ENCODE peak calls at places on chromosomes 11 and 22, in six cellular contexts. W, L, T, O, X and I are unnamed samples. For H3K4me1, the result is how much of the 10 kb centered on the place peaks cover.

GRCh38 chr22:48778308-48779195 is 1049.1 kb downstream of the BRD1 start:
- DNase-seq in L (no peak), X (no peak), O (no peak), T (no peak), W (no peak), I (no peak)

GRCh38 chr11:124108158-124108557 is 7.1 kb upstream of the VWA5A start:
- DNase-seq in T (no peak), L (no peak), O (no peak), X (peak), W (no peak), I (no peak)

GRCh38 chr11:104926771-104927470 is 28.7 kb upstream of the CASP12 start:
- DNase-seq in W (no peak), L (no peak), T (no peak), X (no peak), O (no peak), I (no peak)

GRCh38 chr22:29071261-29072045 is 1.4 kb upstream of the KREMEN1 start:
- DNase-seq in W (no peak), T (peak), X (peak), O (peak), L (peak), I (peak)

GRCh38 chr11:35267504-35267903 is 128.5 kb downstream of the CD44 start:
- DNase-seq in X (no peak), T (no peak), L (no peak), W (no peak), O (no peak), I (no peak)

GRCh38 chr11:119907934-119908760 is 179.1 kb upstream of the NECTIN1 start:
- DNase-seq in O (peak), X (peak), L (no peak), T (no peak), W (peak), I (no peak)

GRCh38 chr22:48749555-48750227 is 1078.0 kb downstream of the BRD1 start:
- DNase-seq in X (no peak), L (no peak), O (no peak), T (peak), W (no peak), I (no peak)

GRCh38 chr11:8097926-8098325 is 16.9 kb downstream of the TUB start:
- DNase-seq in W (no peak), T (peak), L (no peak), X (no peak), O (peak), I (no peak)

GRCh38 chr11:19592842-19593241 is 119.8 kb upstream of the NAV2 start:
- DNase-seq in L (no peak), X (no peak), O (no peak), W (no peak), T (no peak), I (no peak)

GRCh38 chr11:34936945-34937344 is 20.5 kb downstream of the PDHX start:
- DNase-seq in W (no peak), L (no peak), O (no peak), T (no peak), X (no peak), I (no peak)

GRCh38 chr11:32987851-32988250 is 27.8 kb upstream of the DEPDC7 start:
- DNase-seq in X (peak), W (no peak), T (peak), O (no peak), L (no peak), I (no peak)

GRCh38 chr11:36033082-36033751 is 89.4 kb downstream of the LDLRAD3 start:
- DNase-seq in W (no peak), O (no peak), X (no peak), L (peak), T (no peak), I (no peak)

GRCh38 chr11:107018902-107019493 is 722 bp upstream of the GUCY1A2 start:
- DNase-seq in T (peak), X (peak), L (no peak), W (peak), O (peak), I (peak)

GRCh38 chr11:3220521-3221407 is 2.2 kb upstream of the MRGPRG start:
- DNase-seq in L (no peak), W (peak), X (peak), O (no peak), T (peak), I (no peak)

GRCh38 chr22:49269928-49270327 is 557.7 kb downstream of the BRD1 start:
- DNase-seq in W (no peak), L (no peak), T (peak), O (peak), X (no peak), I (no peak)

GRCh38 chr11:111736191-111736590 is 30.0 kb downstream of the PPP2R1B start:
- DNase-seq in W (no peak), X (no peak), L (no peak), T (no peak), O (peak), I (no peak)
- H3K4me1 ChIP-seq in W (half or more), X (under half), L (under half), T (half or more), O (under half), I (under half)

DNA sequence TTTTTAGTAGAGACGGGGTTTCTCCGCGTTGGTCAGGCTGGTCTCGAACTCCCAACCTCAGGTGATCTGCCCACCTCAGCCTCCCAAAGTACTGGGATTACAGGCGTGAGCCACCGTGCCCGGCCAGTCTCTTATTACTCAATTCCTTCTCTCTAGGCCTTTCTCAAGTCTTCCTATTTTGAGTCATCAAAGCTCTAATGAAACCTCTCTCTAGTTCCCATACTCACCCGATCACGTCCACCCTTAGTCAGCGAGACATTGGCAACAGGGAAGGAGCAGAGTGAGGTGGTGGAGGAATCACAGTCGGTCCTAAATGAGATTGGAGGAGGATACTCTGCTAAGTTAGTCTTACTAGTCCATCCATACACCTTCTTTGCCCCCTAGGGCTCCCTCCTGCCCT is 5.0 kb downstream of the BSCL2 start:
- DNase-seq in L (no peak), O (no peak), X (no peak), W (no peak), T (no peak), I (no peak)
- TF ChIP-seq POLR2AphosphoS5 in L (no peak), O (no peak), X (no peak), W (no peak), T (no peak), I (no peak)

DNA sequence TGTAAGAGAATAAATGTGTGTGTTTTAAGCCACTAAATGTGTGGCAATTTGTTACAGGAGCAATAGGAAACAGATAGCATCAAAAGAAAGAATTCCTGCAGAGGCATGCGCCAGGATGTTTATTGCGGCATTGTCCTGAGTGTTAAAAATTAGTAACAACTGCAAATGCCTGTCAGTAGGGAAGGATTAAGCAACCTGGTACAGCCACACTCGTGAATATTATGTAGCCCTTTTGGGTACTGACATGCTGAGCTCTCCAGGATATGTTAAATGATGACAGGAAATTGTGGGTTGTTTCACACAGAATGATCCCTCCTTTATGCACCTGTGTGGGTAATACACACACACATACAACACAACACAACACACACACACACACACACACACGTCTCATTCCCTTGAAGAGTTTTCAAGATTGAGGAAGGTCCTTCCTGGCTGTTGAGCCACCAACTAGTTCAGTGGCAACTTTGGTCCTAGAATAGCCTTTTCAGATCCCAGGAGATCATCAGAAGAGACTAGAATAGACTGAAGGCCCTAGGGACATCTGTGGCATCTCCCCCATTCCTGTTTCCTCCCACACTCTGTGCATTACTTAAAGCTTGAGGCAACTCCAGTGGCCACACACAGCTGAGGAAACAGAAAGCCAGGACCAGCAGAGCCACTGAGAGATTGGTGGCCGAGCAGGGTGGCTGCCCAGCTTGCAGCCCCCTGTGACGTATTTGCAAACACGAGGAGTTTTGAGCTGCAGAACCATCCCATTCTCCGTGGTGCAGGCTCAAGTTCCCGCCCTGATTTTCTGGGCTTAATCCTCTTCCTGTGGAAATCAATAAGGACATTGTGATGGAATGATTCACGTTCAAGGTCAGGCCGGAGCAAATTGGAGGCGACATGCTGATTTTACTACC is 69.4 kb upstream of the MYOD1 start:
- DNase-seq in L (no peak), T (no peak), W (no peak), X (no peak), O (no peak), I (no peak)
- H3K4me1 ChIP-seq in L (under half), T (under half), W (under half), X (under half), O (under half), I (under half)

GRCh38 chr22:41664951-41665350 is 23.7 kb downstream of the SNU13 start:
- DNase-seq in O (no peak), L (no peak), X (no peak), W (no peak), T (no peak), I (no peak)
- TF ChIP-seq POLR2AphosphoS5 in O (peak), L (no peak), X (no peak), W (peak), T (no peak), I (no peak)

GRCh38 chr11:122706689-122707088 is 51.2 kb downstream of the UBASH3B start:
- DNase-seq in X (no peak), T (no peak), L (no peak), W (no peak), O (no peak), I (no peak)
- H3K4me1 ChIP-seq in X (under half), T (under half), L (under half), W (under half), O (under half), I (under half)

GRCh38 chr11:114061053-114062049 is 1.8 kb downstream of the ZBTB16 start:
- DNase-seq in O (peak), W (peak), T (peak), X (no peak), L (no peak), I (no peak)
- TF ChIP-seq POLR2AphosphoS5 in O (peak), W (no peak), T (peak), X (peak), L (no peak), I (no peak)

GRCh38 chr11:111729441-111729840 is 36.7 kb downstream of the PPP2R1B start:
- DNase-seq in T (no peak), O (no peak), W (no peak), X (no peak), L (no peak), I (no peak)
- H3K4me1 ChIP-seq in T (half or more), O (under half), W (under half), X (under half), L (under half), I (under half)

GRCh38 chr11:77066229-77067023 is at the start of gene CAPN5:
- DNase-seq in W (peak), T (peak), O (peak), L (peak), X (peak), I (peak)
- TF ChIP-seq POLR2AphosphoS5 in W (peak), T (peak), O (peak), L (peak), X (peak), I (peak)